ENCODE peak calls at places on chromosomes 2 and 18, in seven cellular contexts. One of them, this sample, is unnamed.

GRCh38 chr2:129319422-129319717 is 660.1 kb upstream of the RAB6C start:
- DNase-seq in ovary: no peak
- DNase-seq in left lung: no peak
- DNase-seq in foreskin fibroblast: no peak
- DNase-seq in astrocyte: no peak
- DNase-seq in left ventricle myocardium inferior: no peak
- DNase-seq in heart right ventricle: no peak
- DNase-seq in this sample: no peak

GRCh38 chr2:84052043-84052442 is 407.0 kb downstream of the SUCLG1 start:
- DNase-seq in astrocyte: no peak
- DNase-seq in left ventricle myocardium inferior: no peak
- DNase-seq in foreskin fibroblast: no peak
- DNase-seq in heart right ventricle: no peak
- DNase-seq in left lung: no peak
- DNase-seq in ovary: no peak
- DNase-seq in this sample: no peak

GRCh38 chr2:109530712-109531111 is 83.1 kb downstream of the SEPTIN10 start:
- DNase-seq in left lung: no peak
- DNase-seq in ovary: no peak
- DNase-seq in astrocyte: no peak
- DNase-seq in heart right ventricle: no peak
- DNase-seq in left ventricle myocardium inferior: no peak
- DNase-seq in foreskin fibroblast: no peak
- DNase-seq in this sample: no peak

GRCh38 chr2:108363900-108364225 is 13.9 kb upstream of the SULT1C4 start:
- DNase-seq in foreskin fibroblast: peak; percentile 42
- DNase-seq in astrocyte: no peak
- DNase-seq in left lung: no peak
- DNase-seq in ovary: no peak
- DNase-seq in heart right ventricle: no peak
- DNase-seq in left ventricle myocardium inferior: no peak
- DNase-seq in this sample: no peak

GRCh38 chr2:290090-290722 is 2.3 kb upstream of the ALKAL2 start:
- DNase-seq in left ventricle myocardium inferior: peak; percentile 62
- DNase-seq in foreskin fibroblast: peak; percentile 59
- DNase-seq in astrocyte: peak; percentile 65
- DNase-seq in heart right ventricle: peak; percentile 73
- DNase-seq in ovary: peak; percentile 85
- DNase-seq in left lung: peak; percentile 74
- DNase-seq in this sample: peak; percentile 35

GRCh38 chr2:96353032-96353561 is 17.5 kb downstream of the NCAPH start:
- DNase-seq in foreskin fibroblast: peak; percentile 50
- DNase-seq in ovary: no peak
- DNase-seq in left ventricle myocardium inferior: peak; percentile 73
- DNase-seq in left lung: no peak
- DNase-seq in heart right ventricle: peak; percentile 70
- DNase-seq in astrocyte: no peak
- DNase-seq in this sample: no peak

GRCh38 chr2:224945134-224945533 is 97.1 kb downstream of the DOCK10 start:
- DNase-seq in left lung: no peak
- DNase-seq in heart right ventricle: no peak
- DNase-seq in astrocyte: no peak
- DNase-seq in left ventricle myocardium inferior: no peak
- DNase-seq in ovary: no peak
- DNase-seq in foreskin fibroblast: no peak
- DNase-seq in this sample: no peak

GRCh38 chr2:54471221-54471711 is 15.1 kb downstream of the SPTBN1 start:
- DNase-seq in astrocyte: peak; percentile 86
- DNase-seq in ovary: peak; percentile 40
- DNase-seq in left ventricle myocardium inferior: peak; percentile 34
- DNase-seq in foreskin fibroblast: peak; percentile 61
- DNase-seq in heart right ventricle: no peak
- DNase-seq in left lung: no peak
- DNase-seq in this sample: peak; percentile 35

GRCh38 chr2:12455626-12456025 is 261.1 kb upstream of the TRIB2 start:
- DNase-seq in heart right ventricle: no peak
- DNase-seq in astrocyte: no peak
- DNase-seq in foreskin fibroblast: no peak
- DNase-seq in left lung: no peak
- DNase-seq in left ventricle myocardium inferior: no peak
- DNase-seq in ovary: no peak
- DNase-seq in this sample: no peak

GRCh38 chr2:16509042-16509441 is 156.6 kb downstream of the CYRIA start:
- DNase-seq in left ventricle myocardium inferior: no peak
- DNase-seq in foreskin fibroblast: no peak
- DNase-seq in heart right ventricle: no peak
- DNase-seq in ovary: no peak
- DNase-seq in astrocyte: no peak
- DNase-seq in left lung: no peak
- DNase-seq in this sample: no peak

GRCh38 chr2:219687882-219688559 is 60.6 kb downstream of the SLC4A3 start:
- DNase-seq in astrocyte: peak; percentile 16
- DNase-seq in ovary: no peak
- DNase-seq in left lung: no peak
- DNase-seq in left ventricle myocardium inferior: no peak
- DNase-seq in heart right ventricle: no peak
- DNase-seq in foreskin fibroblast: no peak
- DNase-seq in this sample: peak; percentile 17

GRCh38 chr2:85308951-85309555 is 18.7 kb downstream of the TGOLN2 start:
- DNase-seq in ovary: peak; percentile 64
- DNase-seq in left ventricle myocardium inferior: peak; percentile 53
- DNase-seq in left lung: no peak
- DNase-seq in heart right ventricle: peak; percentile 58
- DNase-seq in astrocyte: peak; percentile 56
- DNase-seq in foreskin fibroblast: no peak
- DNase-seq in this sample: peak; percentile 26

GRCh38 chr2:178093471-178093870 is 18.8 kb upstream of the RBM45 start:
- DNase-seq in foreskin fibroblast: no peak
- DNase-seq in heart right ventricle: no peak
- DNase-seq in astrocyte: no peak
- DNase-seq in ovary: no peak
- DNase-seq in left ventricle myocardium inferior: no peak
- DNase-seq in left lung: no peak
- DNase-seq in this sample: no peak

GRCh38 chr2:234003972-234004617 is 46.4 kb upstream of the SPP2 start:
- DNase-seq in astrocyte: peak; percentile 97
- DNase-seq in left lung: peak; percentile 65
- DNase-seq in ovary: no peak
- DNase-seq in foreskin fibroblast: peak; percentile 93
- DNase-seq in left ventricle myocardium inferior: no peak
- DNase-seq in heart right ventricle: no peak
- DNase-seq in this sample: no peak

GRCh38 chr2:16235747-16236146 is 295.4 kb downstream of the MYCN start:
- DNase-seq in left ventricle myocardium inferior: no peak
- DNase-seq in heart right ventricle: no peak
- DNase-seq in astrocyte: no peak
- DNase-seq in ovary: no peak
- DNase-seq in left lung: no peak
- DNase-seq in foreskin fibroblast: no peak
- DNase-seq in this sample: no peak

GRCh38 chr2:16406929-16407328 is 258.7 kb downstream of the CYRIA start:
- DNase-seq in astrocyte: no peak
- DNase-seq in foreskin fibroblast: no peak
- DNase-seq in left lung: no peak
- DNase-seq in heart right ventricle: no peak
- DNase-seq in ovary: no peak
- DNase-seq in left ventricle myocardium inferior: no peak
- DNase-seq in this sample: no peak

GRCh38 chr2:230816735-230817134 is 48.0 kb upstream of the ITM2C start:
- DNase-seq in foreskin fibroblast: no peak
- DNase-seq in heart right ventricle: peak; percentile 45
- DNase-seq in left ventricle myocardium inferior: peak; percentile 35
- DNase-seq in ovary: no peak
- DNase-seq in astrocyte: no peak
- DNase-seq in left lung: no peak
- DNase-seq in this sample: no peak

GRCh38 chr18:70981400-70982140 is 692.7 kb downstream of the SOCS6 start:
- DNase-seq in foreskin fibroblast: no peak
- DNase-seq in left lung: no peak
- DNase-seq in left ventricle myocardium inferior: no peak
- DNase-seq in astrocyte: no peak
- DNase-seq in heart right ventricle: no peak
- DNase-seq in ovary: no peak
- DNase-seq in this sample: no peak

GRCh38 chr2:109230980-109231420 is 102.0 kb downstream of the SH3RF3 start:
- DNase-seq in ovary: no peak
- DNase-seq in left lung: no peak
- DNase-seq in heart right ventricle: no peak
- DNase-seq in left ventricle myocardium inferior: no peak
- DNase-seq in foreskin fibroblast: no peak
- DNase-seq in astrocyte: no peak
- DNase-seq in this sample: no peak

GRCh38 chr2:26724004-26724750 is 31.7 kb downstream of the KCNK3 start:
- DNase-seq in left lung: no peak
- DNase-seq in heart right ventricle: peak; percentile 77
- DNase-seq in astrocyte: peak; percentile 78
- DNase-seq in left ventricle myocardium inferior: peak; percentile 58
- DNase-seq in foreskin fibroblast: peak; percentile 87
- DNase-seq in ovary: peak; percentile 79
- DNase-seq in this sample: no peak

GRCh38 chr2:170972508-170973224 is 43.6 kb downstream of the GORASP2 start:
- DNase-seq in left ventricle myocardium inferior: no peak
- DNase-seq in foreskin fibroblast: no peak
- DNase-seq in astrocyte: no peak
- DNase-seq in heart right ventricle: no peak
- DNase-seq in ovary: no peak
- DNase-seq in left lung: no peak
- DNase-seq in this sample: no peak

GRCh38 chr2:23286765-23287155 is 98.2 kb upstream of the KLHL29 start:
- DNase-seq in left lung: no peak
- DNase-seq in foreskin fibroblast: peak; percentile 63
- DNase-seq in ovary: peak; percentile 20
- DNase-seq in heart right ventricle: peak; percentile 25
- DNase-seq in astrocyte: peak; percentile 29
- DNase-seq in left ventricle myocardium inferior: peak; percentile 38
- DNase-seq in this sample: no peak

GRCh38 chr2:100235098-100235497 is 87.2 kb downstream of the LONRF2 start:
- DNase-seq in heart right ventricle: no peak
- DNase-seq in left lung: no peak
- DNase-seq in astrocyte: no peak
- DNase-seq in foreskin fibroblast: no peak
- DNase-seq in ovary: no peak
- DNase-seq in left ventricle myocardium inferior: no peak
- DNase-seq in this sample: peak; percentile 84

GRCh38 chr2:165627463-165627862 is 158.0 kb downstream of the CSRNP3 start:
- DNase-seq in left ventricle myocardium inferior: no peak
- DNase-seq in ovary: no peak
- DNase-seq in astrocyte: peak; percentile 79
- DNase-seq in left lung: no peak
- DNase-seq in heart right ventricle: no peak
- DNase-seq in foreskin fibroblast: peak; percentile 19
- DNase-seq in this sample: no peak

DNA sequence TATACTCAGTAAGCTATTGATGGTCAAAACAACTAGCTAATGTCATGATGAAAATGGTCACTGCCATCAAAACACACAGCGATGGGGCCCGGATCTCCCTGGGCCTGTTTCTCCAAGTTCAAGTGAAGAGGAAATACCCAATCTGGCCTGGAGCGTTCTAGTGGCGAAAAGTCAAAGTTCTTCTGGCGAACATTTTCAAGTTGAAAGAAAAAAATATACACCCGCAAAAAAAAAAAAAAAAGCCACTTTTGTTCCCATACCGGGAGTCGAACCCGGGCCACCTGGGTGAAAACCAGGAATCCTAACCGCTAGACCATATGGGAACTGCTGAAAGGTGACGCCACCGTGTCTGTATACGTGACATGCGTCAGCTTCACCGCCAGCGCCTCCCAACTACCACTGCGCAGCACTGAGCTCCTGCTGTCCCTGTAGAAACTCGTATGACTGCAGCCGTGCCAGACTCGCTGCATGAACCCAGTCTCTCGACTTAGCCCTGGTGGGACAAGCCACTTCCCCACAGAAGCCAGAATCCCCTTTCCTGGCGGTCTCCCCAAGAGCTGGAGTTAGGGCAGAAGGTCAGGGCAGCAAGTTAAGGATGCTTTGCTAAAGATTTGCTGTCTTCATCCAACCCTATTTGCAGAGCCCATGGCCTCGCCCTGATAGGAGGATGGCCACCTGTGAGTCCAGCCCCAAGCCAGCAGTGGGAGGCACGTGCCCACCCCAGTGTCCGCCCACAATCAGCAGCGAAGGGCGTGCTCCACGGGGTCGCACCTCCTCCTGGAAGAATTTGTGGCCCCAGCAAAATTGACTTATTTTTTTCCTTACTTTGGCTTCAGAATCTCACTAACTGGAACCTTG is 5.6 kb upstream of the IMP4 start:
- DNase-seq in astrocyte: peak; percentile 59
- DNase-seq in foreskin fibroblast: peak; percentile 66
- DNase-seq in left lung: peak; percentile 79
- DNase-seq in heart right ventricle: peak; percentile 67
- DNase-seq in ovary: peak; percentile 56
- DNase-seq in left ventricle myocardium inferior: peak; percentile 70
- DNase-seq in this sample: peak; percentile 77
- H3K4me3 ChIP-seq in astrocyte: peak overlapping the region; percentile 57
- H3K4me3 ChIP-seq in foreskin fibroblast: peak overlapping the region; percentile 22
- H3K4me3 ChIP-seq in left lung: no peak overlapping the region
- H3K4me3 ChIP-seq in heart right ventricle: peak overlapping the region; percentile 32
- H3K4me3 ChIP-seq in ovary: no peak overlapping the region
- H3K4me3 ChIP-seq in left ventricle myocardium inferior: peak overlapping the region; percentile 61
- H3K4me3 ChIP-seq in this sample: no peak overlapping the region

DNA sequence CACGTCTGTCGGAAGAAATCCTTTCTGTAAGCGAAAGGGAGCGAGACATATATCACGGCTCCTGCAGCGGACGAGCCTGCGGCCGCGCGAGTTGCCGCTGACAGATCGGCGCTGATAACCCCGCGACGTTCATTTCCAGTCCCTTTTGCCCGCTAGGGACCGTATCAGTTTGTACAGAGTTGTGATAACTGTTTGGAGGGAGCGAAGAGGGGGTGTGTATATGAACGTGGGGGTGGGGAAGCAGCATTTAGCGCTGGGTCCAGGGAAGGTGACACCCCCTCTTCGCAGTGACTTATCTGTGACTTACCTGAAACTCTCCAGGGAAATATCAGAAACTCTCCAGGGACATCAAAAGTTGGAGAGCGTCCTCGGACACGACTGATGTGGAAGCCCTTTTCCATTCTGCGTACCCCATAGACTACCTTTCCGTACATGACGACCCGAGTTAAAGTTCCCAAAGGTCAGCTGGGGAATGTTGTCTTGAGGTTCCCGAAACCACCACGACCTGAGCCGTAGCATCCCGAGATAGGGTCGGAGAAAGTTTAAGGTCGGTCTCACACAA is 948 bp upstream of the GATA6 start:
- DNase-seq in left ventricle myocardium inferior: no peak
- DNase-seq in left lung: peak; percentile 38
- DNase-seq in ovary: no peak
- DNase-seq in astrocyte: no peak
- DNase-seq in foreskin fibroblast: no peak
- DNase-seq in heart right ventricle: peak; percentile 47
- DNase-seq in this sample: no peak
- TF ChIP-seq CTCF in left ventricle myocardium inferior: no peak
- TF ChIP-seq CTCF in left lung: no peak
- TF ChIP-seq CTCF in ovary: no peak
- TF ChIP-seq CTCF in astrocyte: no peak
- TF ChIP-seq CTCF in foreskin fibroblast: no peak
- TF ChIP-seq CTCF in heart right ventricle: peak; percentile 23
- TF ChIP-seq CTCF in this sample: no peak

GRCh38 chr2:181106229-181106628 is 125.8 kb downstream of the UBE2E3 start:
- DNase-seq in left ventricle myocardium inferior: no peak
- DNase-seq in astrocyte: peak; percentile 14
- DNase-seq in left lung: no peak
- DNase-seq in foreskin fibroblast: peak; percentile 47
- DNase-seq in heart right ventricle: no peak
- DNase-seq in ovary: no peak
- DNase-seq in this sample: peak; percentile 27
- H3K4me3 ChIP-seq in left ventricle myocardium inferior: no peak overlapping the region
- H3K4me3 ChIP-seq in astrocyte: no peak overlapping the region
- H3K4me3 ChIP-seq in left lung: no peak overlapping the region
- H3K4me3 ChIP-seq in foreskin fibroblast: no peak overlapping the region
- H3K4me3 ChIP-seq in heart right ventricle: no peak overlapping the region
- H3K4me3 ChIP-seq in ovary: no peak overlapping the region
- H3K4me3 ChIP-seq in this sample: no peak overlapping the region

GRCh38 chr2:79982445-79982844 is 322.1 kb downstream of the LRRTM1 start:
- DNase-seq in astrocyte: no peak
- DNase-seq in ovary: no peak
- DNase-seq in left lung: no peak
- DNase-seq in foreskin fibroblast: no peak
- DNase-seq in heart right ventricle: peak; percentile 13
- DNase-seq in left ventricle myocardium inferior: no peak
- DNase-seq in this sample: peak; percentile 29
- TF ChIP-seq CTCF in astrocyte: peak; percentile 7
- TF ChIP-seq CTCF in ovary: no peak
- TF ChIP-seq CTCF in left lung: no peak
- TF ChIP-seq CTCF in foreskin fibroblast: peak; percentile 37
- TF ChIP-seq CTCF in heart right ventricle: no peak
- TF ChIP-seq CTCF in left ventricle myocardium inferior: peak; percentile 45
- TF ChIP-seq CTCF in this sample: peak; percentile 31